ENCODE peak calls at places on chromosomes 7 and 10, in six cellular contexts. V is LHCN-M2; O is activated T-cell treated with anti-CD3 and anti-CD28 coated beads for 24 hours; G is naive thymus-derived CD8-positive, alpha-beta T cell; L is bronchial epithelial cell; H is psoas muscle. A is an unnamed sample.

GRCh38 chr7:142445019-142445686 is 187.3 kb upstream of the PRSS58 start:
- DNase-seq in V (no peak), O (no peak), G (no peak), L (no peak), H (no peak), A (no peak)

GRCh38 chr10:133229265-133230022 is 573 bp upstream of the UTF1 start:
- DNase-seq in V (no peak), O (no peak), G (no peak), L (no peak), H (no peak), A (no peak)

GRCh38 chr10:3067045-3067858 is at the start of gene PFKP:
- DNase-seq in V (no peak), O (peak), G (peak), L (no peak), H (peak), A (peak)

GRCh38 chr7:41886906-41887311 is 184.0 kb upstream of the INHBA start:
- DNase-seq in V (peak), O (no peak), G (no peak), L (peak), H (peak), A (no peak)

GRCh38 chr10:103013398-103013797 is 95.3 kb downstream of the CNNM2 start:
- DNase-seq in V (no peak), O (no peak), G (no peak), L (no peak), H (no peak), A (no peak)

GRCh38 chr7:39429421-39429820 is 136.8 kb upstream of the YAE1 start:
- DNase-seq in V (no peak), O (no peak), G (no peak), L (no peak), H (no peak), A (peak)

GRCh38 chr7:5557920-5558401 is 134.3 kb upstream of the TNRC18 start:
- DNase-seq in V (peak), O (no peak), G (no peak), L (no peak), H (peak), A (no peak)

GRCh38 chr10:75176736-75177135 is 33.9 kb upstream of the VDAC2 start:
- DNase-seq in V (no peak), O (no peak), G (no peak), L (no peak), H (no peak), A (no peak)

GRCh38 chr10:21398549-21399345 is 126.7 kb downstream of the SKIDA1 start:
- DNase-seq in V (peak), O (no peak), G (no peak), L (peak), H (no peak), A (peak)

GRCh38 chr7:130294314-130294713 is 1.4 kb downstream of the CPA4 start:
- DNase-seq in V (peak), O (no peak), G (no peak), L (peak), H (no peak), A (no peak)

GRCh38 chr7:37196631-37197030 is 252.0 kb downstream of the ELMO1 start:
- DNase-seq in V (no peak), O (no peak), G (no peak), L (no peak), H (no peak), A (no peak)

GRCh38 chr10:58775960-58776574 is 263.4 kb downstream of the BICC1 start:
- DNase-seq in V (peak), O (no peak), G (no peak), L (peak), H (no peak), A (no peak)

GRCh38 chr7:372546-372938 is 82.6 kb downstream of the FOXL3 start:
- DNase-seq in V (no peak), O (no peak), G (no peak), L (no peak), H (no peak), A (no peak)

GRCh38 chr7:2521341-2521745 is 1.8 kb downstream of the LFNG start:
- DNase-seq in V (no peak), O (no peak), G (no peak), L (no peak), H (no peak), A (no peak)

GRCh38 chr7:70720191-70720873 is 411.6 kb upstream of the GALNT17 start:
- DNase-seq in V (no peak), O (no peak), G (no peak), L (no peak), H (no peak), A (no peak)

GRCh38 chr7:115417662-115418061 is 495.8 kb downstream of the MDFIC start:
- DNase-seq in V (no peak), O (no peak), G (no peak), L (no peak), H (no peak), A (no peak)

GRCh38 chr7:111535142-111535541 is 27.1 kb downstream of the IMMP2L start:
- DNase-seq in V (no peak), O (no peak), G (no peak), L (no peak), H (no peak), A (no peak)

GRCh38 chr7:95811846-95812445 is 39.6 kb downstream of the DYNC1I1 start:
- DNase-seq in V (no peak), O (no peak), G (no peak), L (no peak), H (no peak), A (no peak)

GRCh38 chr7:37538945-37539344 is 90.3 kb upstream of the ELMO1 start:
- DNase-seq in V (no peak), O (no peak), G (no peak), L (no peak), H (no peak), A (no peak)

GRCh38 chr10:34699904-34700303 is 115.2 kb downstream of the PARD3 start:
- DNase-seq in V (no peak), O (no peak), G (no peak), L (no peak), H (no peak), A (no peak)

GRCh38 chr7:101630591-101630990 is 1.5 kb upstream of the MYL10 start:
- DNase-seq in V (peak), O (no peak), G (no peak), L (peak), H (no peak), A (peak)

GRCh38 chr7:15554081-15554480 is 7.7 kb downstream of the AGMO start:
- DNase-seq in V (peak), O (no peak), G (no peak), L (peak), H (no peak), A (no peak)

GRCh38 chr7:2751086-2751485 is 63.1 kb downstream of the AMZ1 start:
- DNase-seq in V (no peak), O (no peak), G (no peak), L (no peak), H (no peak), A (no peak)

GRCh38 chr7:10076661-10077300 is 896.9 kb upstream of the PHF14 start:
- DNase-seq in V (no peak), O (no peak), G (no peak), L (no peak), H (no peak), A (no peak)

GRCh38 chr10:7401156-7401555 is 9.7 kb downstream of the SFMBT2 start:
- DNase-seq in V (no peak), O (no peak), G (no peak), L (no peak), H (no peak), A (no peak)

GRCh38 chr10:121702351-121703320 is 104.4 kb upstream of the FGFR2 start:
- DNase-seq in V (peak), O (no peak), G (no peak), L (peak), H (no peak), A (peak)

GRCh38 chr7:23012797-23013714 is 874 bp downstream of the HYCC1 start:
- DNase-seq in V (peak), O (no peak), G (no peak), L (no peak), H (peak), A (peak)

GRCh38 chr7:130445008-130445407 is 4.2 kb upstream of the CEP41 start:
- DNase-seq in V (no peak), O (no peak), G (no peak), L (no peak), H (no peak), A (no peak)

GRCh38 chr7:74253975-74254857 is at the start of gene RFC2:
- DNase-seq in V (peak), O (peak), G (peak), L (peak), H (peak), A (peak)

GRCh38 chr10:129658673-129659072 is 191.6 kb downstream of the MGMT start:
- DNase-seq in V (peak), O (no peak), G (no peak), L (no peak), H (no peak), A (peak)

GRCh38 chr7:101116898-101117297 is 10.0 kb upstream of the SERPINE1 start:
- DNase-seq in V (peak), O (no peak), G (no peak), L (no peak), H (no peak), A (no peak)

GRCh38 chr7:100726998-100727761 is 6.2 kb upstream of the ZAN start:
- DNase-seq in V (peak), O (no peak), G (no peak), L (peak), H (no peak), A (no peak)

GRCh38 chr7:21054427-21055133 is 267.9 kb upstream of the SP8 start:
- DNase-seq in V (no peak), O (no peak), G (no peak), L (peak), H (no peak), A (no peak)